ENCODE peak calls at places on chromosome 14, in nine cellular contexts. G is GM13976; Z is pancreas; L is HTR-8/SVneo; U is CD8-positive, alpha-beta memory T cell; V is activated CD8-positive, alpha-beta memory T cell treated with anti-CD3 and anti-CD28 coated beads for 4 hours; R is astrocyte; K is mesothelial cell of epicardium; M is OCI-M1. T is an unnamed sample.

GRCh38 chr14:93006484-93007128 is 83.7 kb downstream of the CHGA start:
- DNase-seq in G (no peak), Z (no peak), L (no peak), U (no peak), V (no peak), R (peak), K (no peak), M (no peak), T (no peak)

GRCh38 chr14:50677527-50678063 is 9.5 kb upstream of the SAV1 start:
- DNase-seq in G (peak), Z (no peak), L (no peak), U (no peak), V (no peak), R (peak), K (no peak), M (peak), T (no peak)

GRCh38 chr14:32226051-32226450 is 23.0 kb upstream of the RNU6-8 start:
- DNase-seq in G (no peak), Z (no peak), L (no peak), U (no peak), V (no peak), R (peak), K (no peak), M (no peak), T (no peak)

GRCh38 chr14:103156733-103157411 is 33.6 kb downstream of the TNFAIP2 start:
- DNase-seq in G (no peak), Z (no peak), L (no peak), U (no peak), V (no peak), R (no peak), K (no peak), M (no peak), T (no peak)

GRCh38 chr14:22718091-22718490 is 48.4 kb upstream of the OXA1L start:
- DNase-seq in G (no peak), Z (no peak), L (no peak), U (no peak), V (no peak), R (no peak), K (no peak), M (no peak), T (no peak)

GRCh38 chr14:93683241-93683640 is 105.0 kb downstream of the PRIMA1 start:
- DNase-seq in G (no peak), Z (no peak), L (peak), U (no peak), V (no peak), R (no peak), K (no peak), M (peak), T (no peak)

GRCh38 chr14:91372680-91373495 is 44.7 kb downstream of the CCDC88C start:
- DNase-seq in G (no peak), Z (no peak), L (no peak), U (peak), V (no peak), R (no peak), K (no peak), M (no peak), T (peak)

GRCh38 chr14:39755269-39755878 is 323.1 kb upstream of the FBXO33 start:
- DNase-seq in G (no peak), Z (no peak), L (no peak), U (no peak), V (no peak), R (no peak), K (no peak), M (no peak), T (no peak)

GRCh38 chr14:54001189-54001878 is 44.7 kb upstream of the BMP4 start:
- DNase-seq in G (no peak), Z (no peak), L (no peak), U (no peak), V (no peak), R (peak), K (no peak), M (no peak), T (no peak)

GRCh38 chr14:71720978-71721624 is 211.1 kb upstream of the RGS6 start:
- DNase-seq in G (peak), Z (no peak), L (peak), U (no peak), V (no peak), R (peak), K (no peak), M (peak), T (no peak)